ENCODE peak calls at places on chromosomes 12 and 14, in six cellular contexts. E, F, M, L, W and P are unnamed samples.

GRCh38 chr12:57475271-57476161 is 4.2 kb downstream of the ARHGAP9 start:
- ATAC-seq in E (peak; percentile 42), W (no peak), L (peak; percentile 8), F (peak; percentile 59), M (no peak), P (peak; percentile 54)

GRCh38 chr14:89290813-89291212 is 126.2 kb downstream of the FOXN3 start:
- ATAC-seq in F (no peak), E (no peak), W (no peak), M (no peak), L (no peak), P (no peak)

GRCh38 chr14:64296561-64296960 is 2.4 kb upstream of the ESR2 start:
- ATAC-seq in L (no peak), E (no peak), F (no peak), W (no peak), M (no peak), P (peak; percentile 35)

GRCh38 chr14:99241314-99242035 is 30.5 kb downstream of the BCL11B start:
- ATAC-seq in L (no peak), E (no peak), M (no peak), W (no peak), F (no peak), P (no peak)

GRCh38 chr14:23861666-23862065 is 91.9 kb upstream of the DHRS4 start:
- ATAC-seq in W (peak; percentile 83), M (no peak), F (peak; percentile 29), L (no peak), E (no peak), P (no peak)

GRCh38 chr14:95389471-95390011 is 69.8 kb upstream of the CLMN start:
- ATAC-seq in F (no peak), W (no peak), M (no peak), L (no peak), E (peak; percentile 83), P (peak; percentile 85)

GRCh38 chr14:20801726-20802125 is 918 bp downstream of the RNASE1 start:
- ATAC-seq in E (peak; percentile 27), F (peak; percentile 67), L (no peak), M (peak; percentile 69), W (peak; percentile 72), P (no peak)

GRCh38 chr14:63423889-63424288 is 105.2 kb upstream of the GPHB5 start:
- ATAC-seq in L (no peak), W (no peak), M (no peak), F (no peak), E (no peak), P (no peak)

GRCh38 chr12:59372971-59373370 is 222.9 kb upstream of the SLC16A7 start:
- ATAC-seq in E (no peak), F (peak; percentile 68), W (no peak), L (peak; percentile 74), M (peak; percentile 49), P (no peak)

GRCh38 chr12:39571351-39571750 is 48.3 kb downstream of the ABCD2 start:
- ATAC-seq in M (no peak), W (no peak), L (no peak), E (no peak), F (no peak), P (no peak)
- TF ChIP-seq EP300 in M (no peak), W (no peak), L (no peak), E (no peak), F (no peak), P (no peak)

GRCh38 chr12:6914246-6914947 is at the start of gene ENO2:
- ATAC-seq in M (peak; percentile 90), E (peak; percentile 94), F (peak; percentile 89), W (peak; percentile 79), L (peak; percentile 92), P (peak; percentile 96)
- TF ChIP-seq EP300 in M (no peak), E (no peak), F (no peak), W (no peak), L (no peak), P (no peak)

GRCh38 chr14:55107766-55108554 is 21.1 kb upstream of the LGALS3 start:
- ATAC-seq in M (peak; percentile 75), E (peak; percentile 92), W (peak; percentile 78), F (peak; percentile 87), L (peak; percentile 85), P (peak; percentile 93)
- TF ChIP-seq EP300 in M (no peak), E (peak; percentile 97), W (no peak), F (peak; percentile 38), L (no peak), P (no peak)

DNA sequence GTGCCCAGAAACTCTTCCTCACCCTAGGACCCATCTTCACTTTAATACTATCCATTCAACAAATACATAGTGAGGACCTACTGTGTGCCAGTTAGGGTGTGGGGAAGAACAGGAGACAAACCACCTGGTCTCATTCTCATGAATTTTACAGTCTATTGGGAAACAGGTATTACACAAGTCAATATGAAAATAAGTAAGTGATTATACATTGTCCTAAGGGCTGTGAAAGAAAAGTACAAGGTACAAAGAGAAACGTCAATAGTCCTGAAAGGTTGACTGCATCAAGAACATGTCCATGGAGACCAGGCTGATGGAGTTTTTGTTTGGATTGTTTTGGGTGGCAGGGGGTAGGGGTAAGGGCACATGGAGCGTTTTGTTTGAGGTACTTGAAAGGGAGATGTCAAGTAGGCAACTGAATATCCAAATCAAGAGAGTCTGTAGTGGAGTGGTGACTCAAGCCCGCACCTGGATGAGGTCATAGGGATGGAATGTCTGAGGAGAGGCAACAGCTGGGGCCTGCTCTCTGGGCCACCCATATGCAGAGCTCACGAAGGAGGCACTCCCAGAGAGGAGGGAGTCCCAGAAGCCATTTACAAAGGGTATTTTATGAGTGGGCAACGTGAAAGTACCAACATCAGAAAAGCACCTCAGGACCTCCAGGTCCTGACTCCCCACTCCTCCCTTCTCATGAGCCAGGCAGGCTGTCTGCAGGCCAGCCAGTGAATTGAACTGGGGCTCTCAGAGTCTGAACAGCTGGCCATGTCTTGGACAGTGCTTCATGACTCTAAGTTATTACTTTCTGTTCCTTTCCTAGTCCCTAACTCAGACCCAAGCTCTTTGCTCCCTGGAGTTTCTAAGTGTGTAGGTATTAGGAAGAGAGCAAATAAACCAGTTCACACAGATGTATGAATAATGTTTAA is 272.0 kb downstream of the ZFP36L1 start:
- ATAC-seq in W (no peak), L (peak; percentile 44), F (peak; percentile 75), M (peak; percentile 79), E (peak; percentile 63), P (no peak)
- TF ChIP-seq EP300 in W (no peak), L (no peak), F (peak; percentile 47), M (no peak), E (peak; percentile 82), P (no peak)

GRCh38 chr14:61544448-61545202 is 150.7 kb upstream of the HIF1A start:
- ATAC-seq in F (peak; percentile 43), M (no peak), E (no peak), L (no peak), W (no peak), P (peak; percentile 52)
- TF ChIP-seq EP300 in F (no peak), M (no peak), E (no peak), L (no peak), W (no peak), P (no peak)

DNA sequence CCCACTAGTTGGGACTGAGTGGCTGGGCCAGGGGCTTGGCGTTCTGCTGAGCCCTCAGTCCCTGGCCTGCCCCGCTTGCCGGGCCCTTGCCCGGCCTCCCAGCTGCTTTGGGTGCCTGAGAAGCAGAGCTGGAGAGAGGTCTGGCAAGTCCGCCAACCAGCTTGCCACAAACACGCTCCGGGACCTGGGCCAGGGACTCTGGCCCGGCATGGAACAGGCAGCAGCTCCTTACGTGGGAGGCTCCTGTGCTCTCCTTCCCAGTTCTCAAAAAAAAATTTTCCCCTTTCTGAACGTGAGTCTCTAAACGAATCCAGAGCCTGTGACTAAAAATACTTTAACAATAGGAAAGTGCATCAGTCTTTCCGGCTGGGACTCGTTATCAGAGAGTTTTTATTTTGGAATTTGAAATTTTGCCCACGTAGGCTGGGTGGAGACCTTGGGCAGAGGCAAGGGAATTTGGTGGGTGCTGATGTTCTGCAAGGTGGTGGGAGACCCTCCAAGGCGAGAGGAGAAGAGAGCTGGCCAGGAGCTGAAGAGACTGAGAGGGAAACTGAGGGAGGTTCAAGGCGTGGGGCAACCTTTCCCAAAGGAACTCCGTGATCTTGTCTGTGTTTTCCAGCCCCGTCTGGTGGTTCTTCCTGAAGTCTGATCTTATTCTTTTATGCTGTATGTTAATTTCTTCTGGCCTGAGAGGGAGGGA is 6.8 kb upstream of the NR4A1 start:
- ATAC-seq in L (no peak), W (no peak), E (peak; percentile 71), M (no peak), F (no peak), P (peak; percentile 85)
- TF ChIP-seq EP300 in L (no peak), W (no peak), E (peak; percentile 20), M (no peak), F (no peak), P (peak; percentile 78)